ENCODE peak calls at places on chromosomes 16 and 17, in six cellular contexts. F is GM23338, M is astrocyte, A is PC-3, G is OCI-LY7, Q is HCT116. U is an unnamed sample.

GRCh38 chr16:87661561-87661960 is 59.3 kb downstream of the JPH3 start:
- DNase-seq in A (peak; percentile 23), M (peak; percentile 9), Q (no peak), G (peak; percentile 55), F (peak; percentile 85), U (peak; percentile 79)

GRCh38 chr17:5516060-5516792 is 29.9 kb downstream of the MIS12 start:
- DNase-seq in F (no peak), Q (peak; percentile 66), M (peak; percentile 99), A (peak; percentile 87), G (no peak), U (no peak)

GRCh38 chr17:66381701-66382362 is 79.4 kb downstream of the PRKCA start:
- DNase-seq in F (no peak), M (no peak), A (no peak), Q (no peak), G (no peak), U (no peak)

GRCh38 chr16:88303890-88304819 is 78.6 kb upstream of the ZNF469 start:
- DNase-seq in G (no peak), A (peak; percentile 21), F (no peak), Q (no peak), M (peak; percentile 98), U (no peak)

GRCh38 chr16:81204794-81205680 is 33.5 kb upstream of the BCO1 start:
- DNase-seq in M (peak; percentile 45), F (peak; percentile 68), A (peak; percentile 59), Q (peak; percentile 59), G (peak; percentile 46), U (peak; percentile 74)

GRCh38 chr17:794876-795275 is 12.7 kb downstream of the MRM3 start:
- DNase-seq in G (peak; percentile 27), F (peak; percentile 93), A (peak; percentile 80), M (peak; percentile 36), Q (peak; percentile 47), U (no peak)

GRCh38 chr17:31374503-31374902 is 17.0 kb upstream of the RAB11FIP4 start:
- DNase-seq in G (no peak), Q (no peak), M (no peak), A (no peak), F (no peak), U (no peak)

GRCh38 chr17:1227917-1228751 is 42.1 kb upstream of the BHLHA9 start:
- DNase-seq in A (no peak), Q (no peak), F (peak; percentile 58), M (no peak), G (peak; percentile 90), U (peak; percentile 94)

GRCh38 chr16:47916266-47916665 is 239.5 kb downstream of the ABCC12 start:
- DNase-seq in A (peak; percentile 13), M (peak; percentile 26), G (no peak), F (no peak), Q (no peak), U (peak; percentile 37)

GRCh38 chr16:68078726-68079615 is 6.2 kb upstream of the NFATC3 start:
- DNase-seq in G (no peak), F (no peak), A (no peak), M (no peak), Q (no peak), U (no peak)

GRCh38 chr17:41516828-41517283 is 1.8 kb downstream of the KRT15 start:
- DNase-seq in F (no peak), A (no peak), M (no peak), Q (no peak), G (no peak), U (no peak)

GRCh38 chr16:22099256-22099975 is 7.1 kb downstream of the VWA3A start:
- DNase-seq in A (no peak), M (no peak), G (no peak), F (no peak), Q (no peak), U (no peak)
- H3K4me2 ChIP-seq in A (no peak overlapping the region), M (no peak overlapping the region), G (no peak overlapping the region), F (no peak overlapping the region), Q (peak overlapping the region; percentile 63), U (peak overlapping the region; percentile 33)

GRCh38 chr16:1341495-1342388 is 8.3 kb downstream of the BAIAP3 start:
- DNase-seq in G (no peak), A (no peak), Q (no peak), F (no peak), M (no peak), U (no peak)

GRCh38 chr16:1340730-1341494 is 7.5 kb downstream of the BAIAP3 start:
- DNase-seq in G (no peak), M (no peak), Q (no peak), F (no peak), A (no peak), U (no peak)

GRCh38 chr16:1344499-1344898 is 7.2 kb downstream of the TSR3 start:
- DNase-seq in F (no peak), G (no peak), M (no peak), Q (no peak), A (no peak), U (no peak)

GRCh38 chr16:1343428-1344242 is 8.0 kb downstream of the TSR3 start:
- DNase-seq in Q (no peak), A (no peak), F (no peak), G (no peak), M (no peak), U (no peak)

DNA sequence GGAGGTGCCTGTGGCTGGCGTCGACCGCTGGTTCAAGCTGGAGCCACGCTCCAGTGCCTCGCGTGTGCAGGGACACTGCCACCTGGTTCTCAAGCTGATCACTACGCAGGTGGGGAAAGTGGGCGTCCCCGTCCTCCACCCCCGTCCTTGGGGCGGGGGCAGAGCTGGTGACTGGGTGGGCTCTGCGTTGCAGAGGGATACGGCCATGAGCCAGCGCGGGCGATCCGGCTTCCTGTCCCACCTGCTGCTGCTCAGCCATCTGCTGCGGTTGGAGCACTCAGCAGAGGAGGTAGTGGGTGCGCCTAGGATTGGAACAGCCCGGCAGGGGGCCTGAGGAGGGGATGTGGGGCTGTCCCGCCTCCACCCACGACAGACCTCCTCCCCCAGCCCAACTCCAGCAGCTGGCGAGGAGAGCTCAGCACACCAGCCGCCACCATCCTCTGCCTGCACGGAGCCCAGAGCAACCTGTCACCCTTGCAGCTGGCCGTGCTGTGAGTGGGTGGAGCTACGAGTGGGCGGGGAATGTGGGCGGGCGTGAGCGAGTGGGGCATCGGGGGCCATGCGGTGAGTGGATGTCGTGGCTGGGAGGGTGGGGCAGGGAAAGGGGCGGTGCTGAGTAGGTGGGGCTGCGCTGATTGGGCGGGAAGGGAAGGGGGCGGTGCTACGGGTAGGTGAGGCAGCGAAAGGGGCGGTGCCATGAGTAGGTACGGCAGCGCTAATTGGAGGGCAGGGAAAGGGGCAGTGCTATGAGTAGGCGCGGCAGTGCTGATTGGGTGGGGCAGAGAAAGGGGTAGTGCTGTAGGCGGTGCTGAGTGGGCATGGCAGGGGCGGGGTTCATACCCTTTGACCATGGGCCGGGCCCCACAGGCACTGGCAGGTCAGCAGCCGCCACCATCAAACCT is 8.9 kb downstream of the TSR3 start:
- DNase-seq in Q (peak; percentile 95), G (peak; percentile 98), M (peak; percentile 49), A (peak; percentile 94), F (peak; percentile 99), U (peak; percentile 99)
- H3K4me3 ChIP-seq in Q (no peak overlapping the region), G (peak overlapping the region; percentile 57), M (no peak overlapping the region), A (peak overlapping the region; percentile 87), F (peak overlapping the region; percentile 51), U (no peak overlapping the region)

GRCh38 chr17:27230996-27231395 is 62.9 kb upstream of the WSB1 start:
- DNase-seq in M (no peak), F (no peak), A (no peak), G (no peak), Q (no peak), U (no peak)
- H3K36me3 ChIP-seq in M (no peaks in the 10 kb centered on the region), F (no peaks in the 10 kb centered on the region), A (no peaks in the 10 kb centered on the region), G (no peaks in the 10 kb centered on the region), Q (no peaks in the 10 kb centered on the region), U (no peaks in the 10 kb centered on the region)

GRCh38 chr17:51709867-51710266 is 448.6 kb downstream of the CA10 start:
- DNase-seq in G (no peak), M (no peak), F (no peak), Q (no peak), A (no peak), U (no peak)
- H3K4me2 ChIP-seq in G (no peak overlapping the region), M (no peak overlapping the region), F (no peak overlapping the region), Q (no peak overlapping the region), A (peak overlapping the region; percentile 5), U (no peak overlapping the region)

GRCh38 chr17:2708585-2709172 is 2.9 kb downstream of the CLUH start:
- DNase-seq in Q (no peak), F (no peak), M (no peak), G (no peak), A (no peak), U (no peak)
- H3K4me3 ChIP-seq in Q (peak overlapping the region; percentile 94), F (no peak overlapping the region), M (no peak overlapping the region), G (peak overlapping the region; percentile 100), A (peak overlapping the region; percentile 97), U (peak overlapping the region; percentile 93)

GRCh38 chr17:30160419-30161172 is 44.0 kb downstream of the NSRP1 start:
- DNase-seq in G (no peak), A (no peak), Q (no peak), M (no peak), F (no peak), U (no peak)
- H3K36me3 ChIP-seq in G (peaks cover 90% of the 10 kb centered on the region), A (peaks cover 27% of the 10 kb centered on the region), Q (peaks cover 17% of the 10 kb centered on the region), M (peaks cover 9% of the 10 kb centered on the region), F (no peaks in the 10 kb centered on the region), U (peaks cover 34% of the 10 kb centered on the region)

U was measured in Karpas-422.